ENCODE peak calls at places on chromosome 15, in eight cellular contexts. P is stimulated activated CD4-positive, alpha-beta T cell treated with anti-CD3 and anti-CD28 coated beads, Interleukin-1b, Interleukin-23, amount 100 ng/mL, for 4 hours; I is HuH-7.5; W is NCI-H510A treated with DMSO at 0.1 percent for 48 hours; M is stimulated activated CD8-positive, alpha-beta memory T cell treated with anti-CD3 and anti-CD28 coated beads, Interleukin-15, amount 100 ng/mL, for 24 hours; J is cardiac muscle cell; B is activated naive CD4-positive, alpha-beta T cell treated with anti-CD3 and anti-CD28 coated beads, Interleukin-2, amount 10 ng/mL, durations not matched to agents 7 days and 5 days; C is neuronal stem cell. Z is an unnamed sample.

GRCh38 chr15:63818191-63818590 is 15.6 kb downstream of the HERC1 start:
- DNase-seq in P (no peak), I (no peak), W (no peak), M (no peak), J (peak), B (no peak), C (no peak), Z (no peak)

GRCh38 chr15:61835029-61835428 is 225.2 kb downstream of the VPS13C start:
- DNase-seq in P (no peak), I (no peak), W (no peak), M (no peak), J (no peak), B (no peak), C (no peak), Z (no peak)

GRCh38 chr15:100900136-100900894 is 18.8 kb upstream of the LRRK1 start:
- DNase-seq in P (no peak), I (no peak), W (no peak), M (no peak), J (no peak), B (no peak), C (no peak), Z (no peak)

GRCh38 chr15:85027033-85027380 is 45.4 kb downstream of the PDE8A start:
- DNase-seq in P (no peak), I (no peak), W (no peak), M (no peak), J (no peak), B (no peak), C (no peak), Z (no peak)

GRCh38 chr15:72584006-72584405 is 70.5 kb upstream of the GOLGA6B start:
- DNase-seq in P (no peak), I (no peak), W (no peak), M (no peak), J (no peak), B (no peak), C (peak), Z (no peak)

GRCh38 chr15:42730135-42730534 is 6.8 kb downstream of the CDAN1 start:
- DNase-seq in P (no peak), I (no peak), W (no peak), M (no peak), J (no peak), B (no peak), C (no peak), Z (no peak)

GRCh38 chr15:77075528-77075927 is 4.6 kb upstream of the TSPAN3 start:
- DNase-seq in P (no peak), I (no peak), W (no peak), M (no peak), J (no peak), B (no peak), C (no peak), Z (no peak)

GRCh38 chr15:42060477-42060763 is 33.9 kb downstream of the PLA2G4D start:
- DNase-seq in P (no peak), I (no peak), W (no peak), M (no peak), J (no peak), B (no peak), C (no peak), Z (no peak)

GRCh38 chr15:62928242-62928995 is 114.1 kb upstream of the TPM1 start:
- DNase-seq in P (no peak), I (no peak), W (no peak), M (no peak), J (peak), B (no peak), C (no peak), Z (no peak)

GRCh38 chr15:48897144-48897814 is 19.3 kb downstream of the EID1 start:
- DNase-seq in P (no peak), I (no peak), W (no peak), M (no peak), J (no peak), B (no peak), C (no peak), Z (no peak)

GRCh38 chr15:52529289-52529929 is 729 bp upstream of the MYO5A start:
- DNase-seq in P (peak), I (no peak), W (peak), M (no peak), J (no peak), B (peak), C (peak), Z (no peak)

GRCh38 chr15:63939531-63940130 is 105.9 kb upstream of the HERC1 start:
- DNase-seq in P (no peak), I (no peak), W (no peak), M (no peak), J (no peak), B (peak), C (no peak), Z (no peak)